ENCODE peak calls at places on chromosome 2, in ten cellular contexts. A is NCI-H1694, T is T-helper 2 cell, Y is NCI-H69, Z is amniotic stem cell, V is ELR, E is C1 segment of cervical spinal cord, S is tibial artery, U is kidney glomerular epithelial cell, N is activated T-helper 1 cell treated with Interleukin-2 at 50 U/mL for 16 hours. M is an unnamed sample.

GRCh38 chr2:29786361-29786760 is 135.0 kb downstream of the ALK start:
- DNase-seq in Y (peak; percentile 68), Z (no peak), S (no peak), U (no peak), A (no peak), N (no peak), V (no peak), E (no peak), T (no peak), M (no peak)

GRCh38 chr2:72888438-72889202 is 1.4 kb downstream of the SPR start:
- DNase-seq in Z (no peak), N (no peak), T (no peak), S (no peak), E (no peak), U (no peak), V (no peak), Y (no peak), A (no peak), M (no peak)

GRCh38 chr2:29192526-29192925 is 77.3 kb downstream of the CLIP4 start:
- DNase-seq in A (no peak), S (no peak), E (no peak), V (peak; percentile 55), N (no peak), U (no peak), Z (no peak), Y (no peak), T (no peak), M (no peak)

GRCh38 chr2:212013656-212014055 is 524.9 kb downstream of the ERBB4 start:
- DNase-seq in V (no peak), N (no peak), Z (no peak), T (no peak), Y (no peak), A (no peak), U (no peak), E (no peak), S (no peak), M (no peak)

GRCh38 chr2:178997477-178997876 is 52.5 kb downstream of the CCDC141 start:
- DNase-seq in V (no peak), N (no peak), T (no peak), E (no peak), Y (no peak), U (no peak), S (no peak), Z (no peak), A (no peak), M (no peak)

GRCh38 chr2:51219468-51219867 is 187.5 kb upstream of the NRXN1 start:
- DNase-seq in S (no peak), A (no peak), Z (no peak), Y (no peak), E (no peak), T (no peak), N (no peak), U (no peak), V (no peak), M (no peak)

GRCh38 chr2:9481257-9481922 is 7.0 kb downstream of the IAH1 start:
- DNase-seq in S (no peak), V (peak; percentile 66), N (no peak), U (peak; percentile 69), E (no peak), Z (no peak), T (no peak), Y (no peak), A (no peak), M (no peak)

GRCh38 chr2:101803945-101804696 is 106.6 kb downstream of the MAP4K4 start:
- DNase-seq in N (no peak), Y (peak; percentile 79), T (no peak), Z (no peak), A (peak; percentile 82), V (no peak), S (no peak), U (no peak), E (no peak), M (no peak)

GRCh38 chr2:225401001-225401400 is 1.5 kb downstream of the NYAP2 start:
- DNase-seq in E (no peak), S (no peak), V (no peak), Y (peak; percentile 60), T (no peak), Z (no peak), U (no peak), N (no peak), A (no peak), M (no peak)

GRCh38 chr2:88212251-88212790 is 42.2 kb downstream of the THNSL2 start:
- DNase-seq in E (no peak), A (no peak), V (peak; percentile 20), S (no peak), Z (no peak), Y (peak; percentile 51), T (no peak), U (no peak), N (no peak), M (no peak)

GRCh38 chr2:177285892-177286715 is 21.6 kb upstream of the NFE2L2 start:
- DNase-seq in U (no peak), V (no peak), T (no peak), Y (no peak), E (no peak), A (no peak), Z (no peak), S (no peak), N (no peak), M (no peak)

GRCh38 chr2:95525294-95526035 is 40.9 kb upstream of the TRIM43B start:
- DNase-seq in T (no peak), S (no peak), Y (peak; percentile 78), Z (no peak), N (no peak), E (peak; percentile 29), U (no peak), A (no peak), V (no peak), M (no peak)

GRCh38 chr2:37098416-37099118 is 14.2 kb downstream of the GPATCH11 start:
- DNase-seq in V (no peak), Z (no peak), Y (no peak), T (no peak), E (no peak), N (no peak), S (no peak), A (no peak), U (no peak), M (no peak)

GRCh38 chr2:134127496-134127895 is 126.4 kb upstream of the MGAT5 start:
- DNase-seq in E (no peak), U (no peak), A (no peak), Y (no peak), S (no peak), T (peak; percentile 73), N (no peak), Z (no peak), V (no peak), M (no peak)

GRCh38 chr2:66575625-66576371 is 140.9 kb downstream of the MEIS1 start:
- DNase-seq in E (no peak), N (no peak), Y (peak; percentile 64), V (peak; percentile 57), U (no peak), T (no peak), A (no peak), S (no peak), Z (no peak), M (no peak)

GRCh38 chr2:120291464-120292311 is 39.0 kb downstream of the RALB start:
- DNase-seq in V (peak; percentile 68), U (no peak), E (no peak), Y (no peak), S (no peak), T (peak; percentile 83), Z (no peak), N (no peak), A (no peak), M (no peak)

GRCh38 chr2:127814677-127815076 is 3.7 kb upstream of the WDR33 start:
- DNase-seq in V (no peak), E (no peak), Y (no peak), S (no peak), U (no peak), A (no peak), Z (no peak), N (no peak), T (no peak), M (no peak)

GRCh38 chr2:28870146-28870891 is at the start of gene TRMT61B:
- DNase-seq in A (peak; percentile 95), N (peak; percentile 95), S (peak; percentile 96), Y (peak; percentile 95), E (peak; percentile 95), U (peak; percentile 86), Z (peak; percentile 90), T (peak; percentile 97), V (peak; percentile 94), M (peak; percentile 98)